ENCODE peak calls at places on chromosomes 5 and 9, in nine cellular contexts. One of them, this sample, is unnamed.

GRCh38 chr9:117414906-117415583 is at the start of gene ASTN2:
- DNase-seq in HFFc6: no peak
- DNase-seq in foreskin keratinocyte: no peak
- DNase-seq in GM13977: peak
- DNase-seq in GM23338: peak
- DNase-seq in omental fat pad: no peak
- DNase-seq in lower leg skin: peak
- DNase-seq in foreskin fibroblast: peak
- DNase-seq in AG10803: peak
- DNase-seq in this sample: peak

GRCh38 chr5:93886917-93887361 is 145.5 kb upstream of the POU5F2 start:
- DNase-seq in HFFc6: no peak
- DNase-seq in foreskin keratinocyte: no peak
- DNase-seq in GM13977: no peak
- DNase-seq in GM23338: no peak
- DNase-seq in omental fat pad: no peak
- DNase-seq in lower leg skin: no peak
- DNase-seq in foreskin fibroblast: peak
- DNase-seq in AG10803: no peak
- DNase-seq in this sample: no peak

GRCh38 chr5:98416541-98416940 is 356.9 kb upstream of the RGMB start:
- DNase-seq in HFFc6: peak
- DNase-seq in foreskin keratinocyte: peak
- DNase-seq in GM13977: no peak
- DNase-seq in GM23338: no peak
- DNase-seq in omental fat pad: no peak
- DNase-seq in lower leg skin: no peak
- DNase-seq in foreskin fibroblast: peak
- DNase-seq in AG10803: peak
- DNase-seq in this sample: no peak

GRCh38 chr5:57185301-57185700 is 11.4 kb downstream of the GPBP1 start:
- DNase-seq in HFFc6: no peak
- DNase-seq in foreskin keratinocyte: no peak
- DNase-seq in GM13977: no peak
- DNase-seq in GM23338: no peak
- DNase-seq in omental fat pad: no peak
- DNase-seq in lower leg skin: no peak
- DNase-seq in foreskin fibroblast: no peak
- DNase-seq in AG10803: no peak
- DNase-seq in this sample: no peak

GRCh38 chr5:134113572-134113907 is 941 bp upstream of the TCF7 start:
- DNase-seq in HFFc6: no peak
- DNase-seq in foreskin keratinocyte: no peak
- DNase-seq in GM13977: no peak
- DNase-seq in GM23338: no peak
- DNase-seq in omental fat pad: no peak
- DNase-seq in lower leg skin: no peak
- DNase-seq in foreskin fibroblast: no peak
- DNase-seq in AG10803: no peak
- DNase-seq in this sample: no peak

GRCh38 chr9:13915131-13915530 is 398.8 kb downstream of the NFIB start:
- DNase-seq in HFFc6: no peak
- DNase-seq in foreskin keratinocyte: no peak
- DNase-seq in GM13977: no peak
- DNase-seq in GM23338: no peak
- DNase-seq in omental fat pad: no peak
- DNase-seq in lower leg skin: no peak
- DNase-seq in foreskin fibroblast: no peak
- DNase-seq in AG10803: no peak
- DNase-seq in this sample: no peak

GRCh38 chr5:74028406-74028805 is 402.4 kb downstream of the ARHGEF28 start:
- DNase-seq in HFFc6: no peak
- DNase-seq in foreskin keratinocyte: peak
- DNase-seq in GM13977: no peak
- DNase-seq in GM23338: no peak
- DNase-seq in omental fat pad: no peak
- DNase-seq in lower leg skin: no peak
- DNase-seq in foreskin fibroblast: no peak
- DNase-seq in AG10803: no peak
- DNase-seq in this sample: no peak

GRCh38 chr5:103178167-103178566 is 58.1 kb downstream of the PPIP5K2 start:
- DNase-seq in HFFc6: no peak
- DNase-seq in foreskin keratinocyte: no peak
- DNase-seq in GM13977: no peak
- DNase-seq in GM23338: peak
- DNase-seq in omental fat pad: no peak
- DNase-seq in lower leg skin: no peak
- DNase-seq in foreskin fibroblast: no peak
- DNase-seq in AG10803: no peak
- DNase-seq in this sample: no peak

GRCh38 chr9:94887721-94888120 is 161.2 kb downstream of the AOPEP start:
- DNase-seq in HFFc6: no peak
- DNase-seq in foreskin keratinocyte: no peak
- DNase-seq in GM13977: no peak
- DNase-seq in GM23338: no peak
- DNase-seq in omental fat pad: no peak
- DNase-seq in lower leg skin: no peak
- DNase-seq in foreskin fibroblast: peak
- DNase-seq in AG10803: no peak
- DNase-seq in this sample: no peak

GRCh38 chr5:31530541-31531265 is 1.2 kb downstream of the DROSHA start:
- DNase-seq in HFFc6: peak
- DNase-seq in foreskin keratinocyte: peak
- DNase-seq in GM13977: no peak
- DNase-seq in GM23338: no peak
- DNase-seq in omental fat pad: no peak
- DNase-seq in lower leg skin: no peak
- DNase-seq in foreskin fibroblast: peak
- DNase-seq in AG10803: no peak
- DNase-seq in this sample: no peak

GRCh38 chr9:124770359-124771020 is 621 bp downstream of the NR6A1 start:
- DNase-seq in HFFc6: no peak
- DNase-seq in foreskin keratinocyte: no peak
- DNase-seq in GM13977: peak
- DNase-seq in GM23338: peak
- DNase-seq in omental fat pad: no peak
- DNase-seq in lower leg skin: peak
- DNase-seq in foreskin fibroblast: no peak
- DNase-seq in AG10803: no peak
- DNase-seq in this sample: peak

DNA sequence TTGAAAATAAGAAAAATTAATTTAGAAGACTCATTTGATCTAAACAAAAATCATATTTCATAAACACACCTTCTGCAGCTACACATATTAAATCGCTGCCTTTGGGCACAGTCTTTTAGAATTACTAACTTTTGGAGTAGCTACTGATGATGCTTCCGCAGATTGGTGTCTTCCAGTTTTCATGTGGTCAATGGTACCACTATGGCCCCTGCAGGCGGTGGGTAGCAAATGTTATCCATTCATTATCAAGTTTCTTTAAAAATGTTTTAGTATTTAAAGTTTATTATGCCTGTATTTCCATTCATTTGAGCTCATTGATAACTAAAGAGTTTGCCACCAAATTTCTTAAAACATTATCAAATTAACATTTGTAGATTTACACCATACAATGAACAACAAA is 122.9 kb upstream of the GRAMD2B start:
- DNase-seq in HFFc6: no peak
- DNase-seq in foreskin keratinocyte: no peak
- DNase-seq in GM13977: no peak
- DNase-seq in GM23338: peak
- DNase-seq in omental fat pad: no peak
- DNase-seq in lower leg skin: no peak
- DNase-seq in foreskin fibroblast: no peak
- DNase-seq in AG10803: no peak
- DNase-seq in this sample: no peak
- TF ChIP-seq CTCF in HFFc6: no peak
- TF ChIP-seq CTCF in foreskin keratinocyte: no peak
- TF ChIP-seq CTCF in GM13977: no peak
- TF ChIP-seq CTCF in GM23338: peak
- TF ChIP-seq CTCF in omental fat pad: no peak
- TF ChIP-seq CTCF in lower leg skin: no peak
- TF ChIP-seq CTCF in foreskin fibroblast: no peak
- TF ChIP-seq CTCF in AG10803: no peak
- TF ChIP-seq CTCF in this sample: no peak

GRCh38 chr9:2015581-2016410 is 649 bp downstream of the SMARCA2 start:
- DNase-seq in HFFc6: peak
- DNase-seq in foreskin keratinocyte: peak
- DNase-seq in GM13977: peak
- DNase-seq in GM23338: peak
- DNase-seq in omental fat pad: peak
- DNase-seq in lower leg skin: peak
- DNase-seq in foreskin fibroblast: peak
- DNase-seq in AG10803: peak
- DNase-seq in this sample: peak

GRCh38 chr9:2017209-2017458 is 2.0 kb downstream of the SMARCA2 start:
- DNase-seq in HFFc6: no peak
- DNase-seq in foreskin keratinocyte: no peak
- DNase-seq in GM13977: no peak
- DNase-seq in GM23338: no peak
- DNase-seq in omental fat pad: no peak
- DNase-seq in lower leg skin: no peak
- DNase-seq in foreskin fibroblast: peak
- DNase-seq in AG10803: no peak
- DNase-seq in this sample: no peak

GRCh38 chr9:2018162-2018643 is 3.1 kb downstream of the SMARCA2 start:
- DNase-seq in HFFc6: no peak
- DNase-seq in foreskin keratinocyte: peak
- DNase-seq in GM13977: no peak
- DNase-seq in GM23338: no peak
- DNase-seq in omental fat pad: no peak
- DNase-seq in lower leg skin: no peak
- DNase-seq in foreskin fibroblast: no peak
- DNase-seq in AG10803: no peak
- DNase-seq in this sample: no peak

GRCh38 chr9:2017459-2018161 is 2.5 kb downstream of the SMARCA2 start:
- DNase-seq in HFFc6: peak
- DNase-seq in foreskin keratinocyte: peak
- DNase-seq in GM13977: peak
- DNase-seq in GM23338: peak
- DNase-seq in omental fat pad: peak
- DNase-seq in lower leg skin: peak
- DNase-seq in foreskin fibroblast: peak
- DNase-seq in AG10803: peak
- DNase-seq in this sample: peak

DNA sequence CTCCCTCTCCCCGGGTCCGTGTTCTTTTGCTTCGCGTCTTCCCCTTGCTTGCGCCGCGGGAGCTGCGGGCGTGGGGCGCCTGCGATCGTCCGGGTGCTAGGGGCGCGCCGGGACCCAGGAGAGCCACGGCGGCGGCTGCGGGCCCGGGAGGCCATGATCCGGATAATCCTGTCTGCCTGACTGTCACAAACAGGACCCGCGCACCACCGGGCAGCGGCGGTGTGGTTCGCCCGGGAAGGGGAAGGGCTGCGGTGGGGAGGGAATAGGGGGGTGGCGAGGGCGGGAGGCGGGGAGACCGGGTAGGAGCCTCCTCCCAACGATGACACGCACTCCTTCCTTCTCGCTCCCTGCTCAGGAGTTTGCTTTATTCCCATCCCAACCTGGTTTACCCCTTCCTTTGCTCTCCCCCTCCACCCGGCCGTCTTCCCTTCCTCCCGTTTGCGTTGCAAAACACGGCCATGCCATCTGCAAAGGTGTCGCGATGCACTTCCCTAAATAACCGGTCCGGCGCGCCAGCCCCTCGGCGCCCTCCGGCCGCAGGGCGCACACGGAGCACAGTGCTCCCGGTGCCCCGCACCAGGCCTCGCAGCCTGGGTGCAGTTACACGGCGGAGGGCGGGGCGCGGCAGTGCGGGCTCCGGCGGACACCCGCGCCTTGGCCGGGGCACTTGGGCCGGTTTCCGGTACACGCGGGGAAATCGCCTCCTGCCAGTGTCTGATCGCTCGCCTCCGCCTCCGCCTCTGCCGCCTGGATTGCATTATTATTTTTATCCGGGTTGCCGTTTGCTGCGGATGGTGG is 1.5 kb downstream of the SMARCA2 start:
- DNase-seq in HFFc6: peak
- DNase-seq in foreskin keratinocyte: peak
- DNase-seq in GM13977: peak
- DNase-seq in GM23338: peak
- DNase-seq in omental fat pad: peak
- DNase-seq in lower leg skin: peak
- DNase-seq in foreskin fibroblast: peak
- DNase-seq in AG10803: peak
- DNase-seq in this sample: peak
- TF ChIP-seq CTCF in HFFc6: peak
- TF ChIP-seq CTCF in foreskin keratinocyte: peak
- TF ChIP-seq CTCF in GM13977: no peak
- TF ChIP-seq CTCF in GM23338: no peak
- TF ChIP-seq CTCF in omental fat pad: no peak
- TF ChIP-seq CTCF in lower leg skin: no peak
- TF ChIP-seq CTCF in foreskin fibroblast: no peak
- TF ChIP-seq CTCF in AG10803: peak
- TF ChIP-seq CTCF in this sample: no peak

GRCh38 chr5:157308826-157309465 is 43.0 kb downstream of the CYFIP2 start:
- DNase-seq in HFFc6: peak
- DNase-seq in foreskin keratinocyte: no peak
- DNase-seq in GM13977: no peak
- DNase-seq in GM23338: peak
- DNase-seq in omental fat pad: no peak
- DNase-seq in lower leg skin: peak
- DNase-seq in foreskin fibroblast: peak
- DNase-seq in AG10803: peak
- DNase-seq in this sample: no peak

GRCh38 chr5:157311595-157311994 is 45.7 kb downstream of the CYFIP2 start:
- DNase-seq in HFFc6: no peak
- DNase-seq in foreskin keratinocyte: no peak
- DNase-seq in GM13977: no peak
- DNase-seq in GM23338: no peak
- DNase-seq in omental fat pad: no peak
- DNase-seq in lower leg skin: peak
- DNase-seq in foreskin fibroblast: no peak
- DNase-seq in AG10803: no peak
- DNase-seq in this sample: no peak

GRCh38 chr5:157309796-157310195 is 43.9 kb downstream of the CYFIP2 start:
- DNase-seq in HFFc6: no peak
- DNase-seq in foreskin keratinocyte: no peak
- DNase-seq in GM13977: no peak
- DNase-seq in GM23338: peak
- DNase-seq in omental fat pad: no peak
- DNase-seq in lower leg skin: peak
- DNase-seq in foreskin fibroblast: no peak
- DNase-seq in AG10803: no peak
- DNase-seq in this sample: no peak

GRCh38 chr5:157306690-157307089 is 40.8 kb downstream of the CYFIP2 start:
- DNase-seq in HFFc6: no peak
- DNase-seq in foreskin keratinocyte: no peak
- DNase-seq in GM13977: no peak
- DNase-seq in GM23338: no peak
- DNase-seq in omental fat pad: no peak
- DNase-seq in lower leg skin: peak
- DNase-seq in foreskin fibroblast: no peak
- DNase-seq in AG10803: no peak
- DNase-seq in this sample: no peak

GRCh38 chr5:157312492-157312891 is 46.6 kb downstream of the CYFIP2 start:
- DNase-seq in HFFc6: peak
- DNase-seq in foreskin keratinocyte: peak
- DNase-seq in GM13977: peak
- DNase-seq in GM23338: peak
- DNase-seq in omental fat pad: no peak
- DNase-seq in lower leg skin: peak
- DNase-seq in foreskin fibroblast: peak
- DNase-seq in AG10803: peak
- DNase-seq in this sample: peak
- TF ChIP-seq CTCF in HFFc6: peak
- TF ChIP-seq CTCF in foreskin keratinocyte: peak
- TF ChIP-seq CTCF in GM13977: peak
- TF ChIP-seq CTCF in GM23338: peak
- TF ChIP-seq CTCF in omental fat pad: no peak
- TF ChIP-seq CTCF in lower leg skin: no peak
- TF ChIP-seq CTCF in foreskin fibroblast: peak
- TF ChIP-seq CTCF in AG10803: peak
- TF ChIP-seq CTCF in this sample: peak

GRCh38 chr9:97803167-97804058 is 49.6 kb upstream of the FOXE1 start:
- DNase-seq in HFFc6: peak
- DNase-seq in foreskin keratinocyte: no peak
- DNase-seq in GM13977: peak
- DNase-seq in GM23338: peak
- DNase-seq in omental fat pad: no peak
- DNase-seq in lower leg skin: peak
- DNase-seq in foreskin fibroblast: peak
- DNase-seq in AG10803: peak
- DNase-seq in this sample: peak
- TF ChIP-seq CTCF in HFFc6: peak
- TF ChIP-seq CTCF in foreskin keratinocyte: peak
- TF ChIP-seq CTCF in GM13977: no peak
- TF ChIP-seq CTCF in GM23338: no peak
- TF ChIP-seq CTCF in omental fat pad: no peak
- TF ChIP-seq CTCF in lower leg skin: no peak
- TF ChIP-seq CTCF in foreskin fibroblast: no peak
- TF ChIP-seq CTCF in AG10803: no peak
- TF ChIP-seq CTCF in this sample: no peak

This sample was measured in GM20000.